ENCODE peak calls at places on chromosomes 2 and 18, in six cellular contexts. X is T-helper 17 cell, D is fibroblast of the aortic adventitia, E is iPS-NIHi11, J is HT-29, F is HFFc6. W is an unnamed sample.

GRCh38 chr18:11994708-11995444 is 13.6 kb downstream of the IMPA2 start:
- DNase-seq in X (no peak), D (peak), E (peak), J (peak), F (peak), W (no peak)

GRCh38 chr2:7427293-7428060 is 510.3 kb downstream of the RNF144A start:
- DNase-seq in X (no peak), D (peak), E (peak), J (peak), F (peak), W (peak)

GRCh38 chr2:82779981-82780380 is 1679.1 kb downstream of the SUCLG1 start:
- DNase-seq in X (no peak), D (no peak), E (no peak), J (peak), F (no peak), W (no peak)

GRCh38 chr18:53219853-53220252 is 879.9 kb downstream of the DCC start:
- DNase-seq in X (no peak), D (no peak), E (no peak), J (no peak), F (no peak), W (no peak)

GRCh38 chr2:119384971-119385370 is 18.2 kb downstream of the DBI start:
- DNase-seq in X (no peak), D (no peak), E (no peak), J (no peak), F (no peak), W (no peak)

GRCh38 chr2:101697794-101698418 is 399 bp downstream of the MAP4K4 start:
- DNase-seq in X (no peak), D (no peak), E (peak), J (peak), F (no peak), W (no peak)

GRCh38 chr2:216156822-216157221 is 47.7 kb downstream of the XRCC5 start:
- DNase-seq in X (no peak), D (no peak), E (no peak), J (no peak), F (no peak), W (no peak)

GRCh38 chr2:160384791-160385190 is 108.8 kb downstream of the RBMS1 start:
- DNase-seq in X (no peak), D (no peak), E (no peak), J (no peak), F (no peak), W (no peak)

GRCh38 chr2:12303181-12304030 is 413.3 kb upstream of the TRIB2 start:
- DNase-seq in X (no peak), D (peak), E (no peak), J (no peak), F (peak), W (no peak)

GRCh38 chr2:145036421-145036901 is 516.5 kb upstream of the ZEB2 start:
- DNase-seq in X (no peak), D (peak), E (no peak), J (no peak), F (no peak), W (no peak)